ENCODE peak calls at places on chromosome 11, in ten cellular contexts. One of them, this sample, is unnamed.

GRCh38 chr11:117175104-117175503 is 3.4 kb upstream of the SIDT2 start:
- DNase-seq in pancreas: no peak
- DNase-seq in lower lobe of right lung: no peak
- DNase-seq in GM12865: no peak
- DNase-seq in HCT116: no peak
- DNase-seq in astrocyte of the spinal cord: no peak
- DNase-seq in WTC11: no peak
- DNase-seq in left ventricle myocardium inferior: no peak
- DNase-seq in adrenal gland: peak
- DNase-seq in choroid plexus epithelial cell: no peak
- DNase-seq in this sample: no peak

GRCh38 chr11:44589301-44589700 is 23.8 kb downstream of the CD82 start:
- DNase-seq in HCT116: no peak
- DNase-seq in choroid plexus epithelial cell: peak
- DNase-seq in WTC11: no peak
- DNase-seq in left ventricle myocardium inferior: no peak
- DNase-seq in astrocyte of the spinal cord: peak
- DNase-seq in pancreas: no peak
- DNase-seq in GM12865: no peak
- DNase-seq in lower lobe of right lung: no peak
- DNase-seq in adrenal gland: no peak
- DNase-seq in this sample: no peak

GRCh38 chr11:44862546-44863101 is 88.1 kb downstream of the TP53I11 start:
- DNase-seq in left ventricle myocardium inferior: no peak
- DNase-seq in pancreas: no peak
- DNase-seq in GM12865: no peak
- DNase-seq in astrocyte of the spinal cord: peak
- DNase-seq in lower lobe of right lung: no peak
- DNase-seq in adrenal gland: no peak
- DNase-seq in choroid plexus epithelial cell: no peak
- DNase-seq in WTC11: no peak
- DNase-seq in HCT116: no peak
- DNase-seq in this sample: no peak

GRCh38 chr11:33016654-33017053 is 976 bp downstream of the DEPDC7 start:
- DNase-seq in adrenal gland: no peak
- DNase-seq in WTC11: no peak
- DNase-seq in HCT116: no peak
- DNase-seq in GM12865: no peak
- DNase-seq in pancreas: no peak
- DNase-seq in astrocyte of the spinal cord: no peak
- DNase-seq in left ventricle myocardium inferior: no peak
- DNase-seq in choroid plexus epithelial cell: no peak
- DNase-seq in lower lobe of right lung: no peak
- DNase-seq in this sample: no peak

GRCh38 chr11:103907548-103908455 is 128.6 kb upstream of the DDI1 start:
- DNase-seq in GM12865: peak
- DNase-seq in choroid plexus epithelial cell: peak
- DNase-seq in adrenal gland: no peak
- DNase-seq in HCT116: no peak
- DNase-seq in WTC11: no peak
- DNase-seq in left ventricle myocardium inferior: no peak
- DNase-seq in astrocyte of the spinal cord: peak
- DNase-seq in lower lobe of right lung: no peak
- DNase-seq in pancreas: no peak
- DNase-seq in this sample: no peak

GRCh38 chr11:62505112-62505783 is 41.4 kb downstream of the AHNAK start:
- DNase-seq in left ventricle myocardium inferior: peak
- DNase-seq in choroid plexus epithelial cell: no peak
- DNase-seq in astrocyte of the spinal cord: no peak
- DNase-seq in GM12865: peak
- DNase-seq in WTC11: peak
- DNase-seq in lower lobe of right lung: no peak
- DNase-seq in adrenal gland: no peak
- DNase-seq in pancreas: no peak
- DNase-seq in HCT116: no peak
- DNase-seq in this sample: peak

GRCh38 chr11:32333335-32333991 is 101.9 kb downstream of the WT1 start:
- DNase-seq in left ventricle myocardium inferior: peak
- DNase-seq in WTC11: peak
- DNase-seq in HCT116: no peak
- DNase-seq in pancreas: peak
- DNase-seq in astrocyte of the spinal cord: peak
- DNase-seq in adrenal gland: peak
- DNase-seq in lower lobe of right lung: peak
- DNase-seq in choroid plexus epithelial cell: peak
- DNase-seq in GM12865: no peak
- DNase-seq in this sample: peak

GRCh38 chr11:67271548-67272284 is 5.4 kb downstream of the GRK2 start:
- DNase-seq in WTC11: peak
- DNase-seq in left ventricle myocardium inferior: no peak
- DNase-seq in GM12865: peak
- DNase-seq in lower lobe of right lung: peak
- DNase-seq in pancreas: no peak
- DNase-seq in astrocyte of the spinal cord: no peak
- DNase-seq in choroid plexus epithelial cell: no peak
- DNase-seq in HCT116: no peak
- DNase-seq in adrenal gland: peak
- DNase-seq in this sample: no peak

DNA sequence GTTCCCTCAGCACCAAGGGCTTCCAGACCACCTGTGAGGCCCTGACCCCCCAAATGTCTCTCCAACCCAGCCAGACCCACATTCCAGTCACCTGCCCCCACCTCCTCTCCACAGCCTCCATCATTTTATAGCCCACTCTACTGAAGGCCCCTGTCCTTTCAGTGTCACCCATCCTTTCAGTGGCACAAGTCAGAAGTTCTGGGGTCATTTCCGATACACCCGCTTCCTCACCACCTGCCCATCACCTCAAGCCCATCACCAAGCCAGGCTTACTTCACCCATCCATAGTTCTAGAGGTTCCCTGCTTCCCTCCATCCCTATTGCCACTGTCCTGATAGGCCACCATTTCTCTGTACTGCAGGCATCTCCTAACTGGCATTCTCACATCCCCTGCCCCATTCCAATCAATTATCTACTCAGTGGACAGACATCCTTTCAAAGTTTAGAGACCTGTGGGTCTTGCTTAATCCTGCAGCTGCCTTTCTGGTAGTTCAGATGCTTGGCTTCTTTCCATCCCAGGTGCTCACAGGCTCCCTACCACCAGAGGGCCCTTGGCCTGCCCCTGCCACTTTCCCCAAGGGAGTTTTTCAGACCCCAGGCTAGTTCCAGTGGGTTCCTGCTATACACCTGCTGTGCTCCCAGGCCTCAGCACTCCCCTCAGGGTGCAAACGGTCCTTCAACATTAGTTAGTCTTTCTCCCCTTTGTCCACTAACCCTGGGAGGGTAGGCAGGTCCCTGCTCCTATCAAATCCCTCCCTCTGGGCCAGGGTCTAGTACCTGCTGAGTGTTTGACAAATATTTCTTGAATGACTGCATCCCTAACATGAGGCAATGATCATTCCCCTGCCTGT is 7.6 kb downstream of the KCNQ1OT1 start:
- DNase-seq in GM12865: peak
- DNase-seq in choroid plexus epithelial cell: peak
- DNase-seq in pancreas: no peak
- DNase-seq in left ventricle myocardium inferior: no peak
- DNase-seq in HCT116: no peak
- DNase-seq in lower lobe of right lung: no peak
- DNase-seq in astrocyte of the spinal cord: no peak
- DNase-seq in WTC11: peak
- DNase-seq in adrenal gland: peak
- DNase-seq in this sample: no peak
- TF ChIP-seq CTCF in GM12865: peak
- TF ChIP-seq CTCF in choroid plexus epithelial cell: peak
- TF ChIP-seq CTCF in pancreas: peak
- TF ChIP-seq CTCF in left ventricle myocardium inferior: peak
- TF ChIP-seq CTCF in HCT116: peak
- TF ChIP-seq CTCF in lower lobe of right lung: peak
- TF ChIP-seq CTCF in astrocyte of the spinal cord: peak
- TF ChIP-seq CTCF in WTC11: peak
- TF ChIP-seq CTCF in adrenal gland: no peak
- TF ChIP-seq CTCF in this sample: peak

DNA sequence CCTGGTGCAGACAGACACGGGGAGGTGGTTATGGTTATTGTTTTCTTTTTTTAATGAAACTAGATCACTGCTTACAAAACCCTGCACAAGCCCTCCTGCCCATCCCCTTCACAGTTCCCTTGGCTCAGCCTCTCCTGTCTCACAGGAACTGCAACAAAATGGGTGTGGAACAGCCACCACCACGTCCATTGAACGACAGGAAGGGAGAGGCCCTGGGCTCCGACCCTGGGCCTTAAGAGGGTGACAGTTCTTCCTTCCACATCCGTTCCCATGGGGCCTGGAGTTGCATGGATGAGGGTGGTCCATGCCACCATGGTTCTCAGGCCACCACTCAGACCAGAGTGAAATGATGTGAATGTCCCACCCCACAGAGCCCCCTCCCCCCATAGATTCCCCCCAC is 15.7 kb downstream of the PRPF19 start:
- DNase-seq in HCT116: no peak
- DNase-seq in choroid plexus epithelial cell: no peak
- DNase-seq in astrocyte of the spinal cord: no peak
- DNase-seq in lower lobe of right lung: no peak
- DNase-seq in GM12865: no peak
- DNase-seq in WTC11: no peak
- DNase-seq in adrenal gland: peak
- DNase-seq in pancreas: no peak
- DNase-seq in left ventricle myocardium inferior: no peak
- DNase-seq in this sample: no peak
- TF ChIP-seq CTCF in HCT116: no peak
- TF ChIP-seq CTCF in choroid plexus epithelial cell: no peak
- TF ChIP-seq CTCF in astrocyte of the spinal cord: no peak
- TF ChIP-seq CTCF in lower lobe of right lung: no peak
- TF ChIP-seq CTCF in GM12865: no peak
- TF ChIP-seq CTCF in WTC11: no peak
- TF ChIP-seq CTCF in adrenal gland: no peak
- TF ChIP-seq CTCF in pancreas: no peak
- TF ChIP-seq CTCF in left ventricle myocardium inferior: no peak
- TF ChIP-seq CTCF in this sample: no peak

GRCh38 chr11:35079581-35079980 is 59.4 kb upstream of the CD44 start:
- DNase-seq in choroid plexus epithelial cell: no peak
- DNase-seq in lower lobe of right lung: no peak
- DNase-seq in WTC11: no peak
- DNase-seq in adrenal gland: no peak
- DNase-seq in GM12865: no peak
- DNase-seq in left ventricle myocardium inferior: no peak
- DNase-seq in astrocyte of the spinal cord: no peak
- DNase-seq in pancreas: no peak
- DNase-seq in HCT116: no peak
- DNase-seq in this sample: no peak

GRCh38 chr11:35085766-35086165 is 53.2 kb upstream of the CD44 start:
- DNase-seq in left ventricle myocardium inferior: peak
- DNase-seq in lower lobe of right lung: no peak
- DNase-seq in pancreas: no peak
- DNase-seq in adrenal gland: no peak
- DNase-seq in GM12865: no peak
- DNase-seq in WTC11: no peak
- DNase-seq in HCT116: no peak
- DNase-seq in choroid plexus epithelial cell: peak
- DNase-seq in astrocyte of the spinal cord: no peak
- DNase-seq in this sample: no peak

GRCh38 chr11:35084817-35085424 is 54.0 kb upstream of the CD44 start:
- DNase-seq in lower lobe of right lung: no peak
- DNase-seq in adrenal gland: no peak
- DNase-seq in HCT116: no peak
- DNase-seq in WTC11: no peak
- DNase-seq in choroid plexus epithelial cell: no peak
- DNase-seq in left ventricle myocardium inferior: no peak
- DNase-seq in pancreas: no peak
- DNase-seq in astrocyte of the spinal cord: no peak
- DNase-seq in GM12865: no peak
- DNase-seq in this sample: no peak

GRCh38 chr11:35083181-35084061 is 55.5 kb upstream of the CD44 start:
- DNase-seq in astrocyte of the spinal cord: peak
- DNase-seq in WTC11: no peak
- DNase-seq in HCT116: peak
- DNase-seq in choroid plexus epithelial cell: peak
- DNase-seq in GM12865: peak
- DNase-seq in adrenal gland: peak
- DNase-seq in lower lobe of right lung: peak
- DNase-seq in pancreas: peak
- DNase-seq in left ventricle myocardium inferior: peak
- DNase-seq in this sample: peak

DNA sequence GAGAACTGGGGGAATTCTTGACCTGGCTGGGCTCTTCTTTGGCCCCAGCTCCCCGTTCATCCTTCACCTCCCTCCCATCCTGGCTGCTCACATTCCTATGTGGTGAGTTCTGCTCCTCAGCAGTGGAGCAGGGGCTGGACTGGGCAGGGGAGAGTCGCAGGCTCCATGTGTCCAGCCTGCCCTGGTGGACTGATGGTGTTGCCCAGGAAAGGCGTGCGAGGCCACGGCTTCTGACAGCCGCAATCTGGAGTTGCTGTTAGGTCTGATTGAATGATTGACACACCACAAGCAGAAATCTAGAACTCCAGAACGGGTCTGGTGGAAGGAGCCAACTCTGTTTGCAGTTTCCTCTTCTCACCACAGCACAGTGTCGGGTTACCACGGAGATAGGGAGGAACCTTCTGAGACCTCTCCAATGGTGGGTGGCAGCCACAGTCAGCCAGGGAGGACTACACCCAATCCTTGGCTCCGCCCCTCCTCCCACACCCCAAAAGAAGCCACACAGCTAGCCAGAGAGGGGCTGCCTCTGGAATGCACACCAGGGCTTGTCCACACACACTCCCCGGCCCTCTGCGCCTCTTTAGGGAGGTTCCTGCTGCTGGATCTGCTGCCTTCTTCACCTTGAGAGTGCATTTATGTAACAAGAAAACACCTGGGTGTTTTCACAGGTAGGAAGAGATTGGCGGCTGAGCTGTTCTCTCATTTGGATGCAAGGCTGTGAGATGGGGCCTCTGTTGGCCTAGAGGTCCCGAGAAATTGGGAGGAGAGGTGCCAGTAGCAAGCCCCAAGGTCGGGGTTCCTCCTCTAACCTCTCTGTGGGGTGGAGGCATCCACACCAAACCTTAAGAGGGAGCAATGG is 56.4 kb upstream of the CD44 start:
- DNase-seq in left ventricle myocardium inferior: peak
- DNase-seq in HCT116: peak
- DNase-seq in WTC11: peak
- DNase-seq in adrenal gland: peak
- DNase-seq in astrocyte of the spinal cord: peak
- DNase-seq in GM12865: peak
- DNase-seq in lower lobe of right lung: peak
- DNase-seq in choroid plexus epithelial cell: peak
- DNase-seq in pancreas: peak
- DNase-seq in this sample: peak
- TF ChIP-seq CTCF in left ventricle myocardium inferior: no peak
- TF ChIP-seq CTCF in HCT116: no peak
- TF ChIP-seq CTCF in WTC11: no peak
- TF ChIP-seq CTCF in adrenal gland: no peak
- TF ChIP-seq CTCF in astrocyte of the spinal cord: no peak
- TF ChIP-seq CTCF in GM12865: peak
- TF ChIP-seq CTCF in lower lobe of right lung: no peak
- TF ChIP-seq CTCF in choroid plexus epithelial cell: peak
- TF ChIP-seq CTCF in pancreas: no peak
- TF ChIP-seq CTCF in this sample: no peak

GRCh38 chr11:72353861-72354260 is 80.5 kb downstream of the CLPB start:
- DNase-seq in astrocyte of the spinal cord: no peak
- DNase-seq in HCT116: no peak
- DNase-seq in pancreas: no peak
- DNase-seq in lower lobe of right lung: no peak
- DNase-seq in left ventricle myocardium inferior: no peak
- DNase-seq in WTC11: peak
- DNase-seq in choroid plexus epithelial cell: peak
- DNase-seq in adrenal gland: no peak
- DNase-seq in GM12865: no peak
- DNase-seq in this sample: no peak

GRCh38 chr11:72349616-72350218 is 84.6 kb downstream of the CLPB start:
- DNase-seq in WTC11: no peak
- DNase-seq in left ventricle myocardium inferior: peak
- DNase-seq in lower lobe of right lung: no peak
- DNase-seq in choroid plexus epithelial cell: no peak
- DNase-seq in astrocyte of the spinal cord: no peak
- DNase-seq in pancreas: no peak
- DNase-seq in GM12865: no peak
- DNase-seq in HCT116: no peak
- DNase-seq in adrenal gland: peak
- DNase-seq in this sample: no peak

GRCh38 chr11:72354356-72355115 is 79.8 kb downstream of the CLPB start:
- DNase-seq in pancreas: no peak
- DNase-seq in HCT116: no peak
- DNase-seq in WTC11: no peak
- DNase-seq in GM12865: no peak
- DNase-seq in adrenal gland: no peak
- DNase-seq in astrocyte of the spinal cord: peak
- DNase-seq in choroid plexus epithelial cell: peak
- DNase-seq in lower lobe of right lung: no peak
- DNase-seq in left ventricle myocardium inferior: no peak
- DNase-seq in this sample: no peak

GRCh38 chr11:72350752-72351151 is 83.6 kb downstream of the CLPB start:
- DNase-seq in HCT116: no peak
- DNase-seq in choroid plexus epithelial cell: no peak
- DNase-seq in pancreas: no peak
- DNase-seq in left ventricle myocardium inferior: no peak
- DNase-seq in adrenal gland: no peak
- DNase-seq in WTC11: no peak
- DNase-seq in lower lobe of right lung: no peak
- DNase-seq in GM12865: no peak
- DNase-seq in astrocyte of the spinal cord: no peak
- DNase-seq in this sample: no peak

DNA sequence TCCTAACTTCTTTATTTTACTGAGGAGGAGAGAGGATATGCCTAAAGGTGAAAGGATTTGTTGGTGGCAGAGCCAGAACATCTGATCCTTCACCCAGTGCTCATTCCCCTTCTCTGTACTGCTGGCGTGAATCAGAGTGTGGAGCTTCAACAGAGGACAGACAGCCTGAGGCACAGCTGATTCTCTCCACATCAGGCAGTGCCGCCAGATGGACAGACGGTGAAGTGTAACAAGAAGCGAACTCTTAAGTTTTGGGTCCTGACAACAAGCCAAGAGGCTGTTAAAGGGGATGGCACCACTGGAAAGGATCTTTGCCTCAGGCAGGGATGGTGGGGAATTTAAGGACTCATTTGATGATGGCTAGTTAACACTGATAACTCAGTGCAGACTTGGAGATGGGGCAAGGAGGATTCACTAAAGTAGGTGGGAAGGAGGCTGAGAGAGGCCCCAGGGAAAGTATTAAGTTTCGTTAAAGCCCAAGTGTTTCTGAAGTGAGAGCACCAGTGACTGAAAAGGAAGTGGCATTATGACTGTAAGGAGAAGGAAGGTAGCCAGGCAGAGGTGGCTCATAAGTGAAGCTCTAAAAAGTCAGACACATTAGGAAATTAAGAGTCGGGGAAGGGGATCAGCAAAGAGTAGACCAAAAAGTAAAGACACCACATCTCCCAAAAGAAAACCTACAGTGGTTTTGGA is 81.3 kb downstream of the CLPB start:
- DNase-seq in left ventricle myocardium inferior: no peak
- DNase-seq in lower lobe of right lung: no peak
- DNase-seq in pancreas: no peak
- DNase-seq in astrocyte of the spinal cord: peak
- DNase-seq in HCT116: no peak
- DNase-seq in choroid plexus epithelial cell: peak
- DNase-seq in WTC11: peak
- DNase-seq in adrenal gland: peak
- DNase-seq in GM12865: peak
- DNase-seq in this sample: peak
- TF ChIP-seq CTCF in left ventricle myocardium inferior: peak
- TF ChIP-seq CTCF in lower lobe of right lung: no peak
- TF ChIP-seq CTCF in pancreas: no peak
- TF ChIP-seq CTCF in astrocyte of the spinal cord: peak
- TF ChIP-seq CTCF in HCT116: no peak
- TF ChIP-seq CTCF in choroid plexus epithelial cell: peak
- TF ChIP-seq CTCF in WTC11: no peak
- TF ChIP-seq CTCF in adrenal gland: no peak
- TF ChIP-seq CTCF in GM12865: peak
- TF ChIP-seq CTCF in this sample: no peak

This sample was measured in GM13976.